ENCODE peak calls at places on chromosomes 2 and 18, in seven cellular contexts. P is activated naive CD4-positive, alpha-beta T cell treated with anti-CD3 and anti-CD28 coated beads for 36 hours; W is tibial artery; F is stimulated activated CD8-positive, alpha-beta memory T cell treated with anti-CD3 and anti-CD28 coated beads, Interleukin-7, amount 100 ng/mL, for 24 hours; B is NCI-H2081; I is HS-5; L is endodermal cell. Z is an unnamed sample.

GRCh38 chr2:177604291-177605065 is 211.9 kb downstream of the AGPS start:
- DNase-seq in P (no peak), W (no peak), F (no peak), B (peak; percentile 40), I (peak; percentile 68), L (peak; percentile 71), Z (peak; percentile 84)

GRCh38 chr2:128637481-128638155 is 318.9 kb upstream of the HS6ST1 start:
- DNase-seq in P (no peak), W (peak; percentile 29), F (no peak), B (no peak), I (no peak), L (peak; percentile 22), Z (no peak)

GRCh38 chr2:23782647-23783046 is 144.3 kb downstream of the ATAD2B start:
- DNase-seq in P (no peak), W (no peak), F (no peak), B (no peak), I (no peak), L (no peak), Z (no peak)

GRCh38 chr2:219171231-219171651 is 1.4 kb upstream of the SLC23A3 start:
- DNase-seq in P (peak; percentile 51), W (peak; percentile 89), F (no peak), B (peak; percentile 45), I (peak; percentile 41), L (peak; percentile 80), Z (peak; percentile 96)

GRCh38 chr2:190469770-190470169 is 61.6 kb downstream of the MFSD6 start:
- DNase-seq in P (no peak), W (no peak), F (no peak), B (peak; percentile 91), I (no peak), L (no peak), Z (peak; percentile 20)

GRCh38 chr18:65439184-65439583 is 311.6 kb upstream of the CDH7 start:
- DNase-seq in P (no peak), W (no peak), F (no peak), B (no peak), I (no peak), L (no peak), Z (peak; percentile 17)

GRCh38 chr2:26184555-26185303 is 11.8 kb downstream of the GAREM2 start:
- DNase-seq in P (peak; percentile 84), W (peak; percentile 82), F (peak; percentile 53), B (peak; percentile 20), I (peak; percentile 24), L (peak; percentile 92), Z (peak; percentile 85)

GRCh38 chr2:51013060-51013746 is 18.7 kb downstream of the NRXN1 start:
- DNase-seq in P (no peak), W (no peak), F (no peak), B (peak; percentile 98), I (no peak), L (peak; percentile 69), Z (peak; percentile 70)